ENCODE peak calls at places on chromosomes 2 and 18, in eight cellular contexts. Z is endothelial cell; B is K562; U is CD8-positive, alpha-beta T cell; Y is MCF 10A; T is tibial artery; K is LNCaP clone FGC; S is lower lobe of right lung. W is an unnamed sample.

GRCh38 chr2:79124907-79125720 is 4.8 kb downstream of the REG1A start:
- DNase-seq in Z (no peak), B (no peak), U (no peak), Y (no peak), T (no peak), K (no peak), S (no peak), W (no peak)

GRCh38 chr2:236512902-236513433 is 56.7 kb upstream of the ACKR3 start:
- DNase-seq in Z (peak; percentile 59), B (peak; percentile 51), U (peak; percentile 52), Y (peak; percentile 50), T (peak; percentile 66), K (no peak), S (no peak), W (peak; percentile 22)

GRCh38 chr18:34493566-34494358 is 216.3 kb upstream of the DTNA start:
- DNase-seq in Z (peak; percentile 44), B (no peak), U (no peak), Y (no peak), T (no peak), K (no peak), S (peak; percentile 52), W (no peak)

GRCh38 chr2:69566669-69567068 is 76.9 kb downstream of the AAK1 start:
- DNase-seq in Z (no peak), B (no peak), U (no peak), Y (no peak), T (no peak), K (no peak), S (no peak), W (no peak)

GRCh38 chr18:11498821-11499220 is 110.6 kb upstream of the SLC35G4 start:
- DNase-seq in Z (no peak), B (no peak), U (no peak), Y (peak; percentile 38), T (no peak), K (no peak), S (no peak), W (no peak)

GRCh38 chr2:209029249-209029648 is 394.6 kb upstream of the MAP2 start:
- DNase-seq in Z (no peak), B (no peak), U (no peak), Y (no peak), T (no peak), K (no peak), S (no peak), W (no peak)

GRCh38 chr2:239898292-239898925 is 126.7 kb downstream of the NDUFA10 start:
- DNase-seq in Z (no peak), B (no peak), U (no peak), Y (no peak), T (no peak), K (no peak), S (no peak), W (no peak)

GRCh38 chr2:56177420-56178220 is 6.2 kb upstream of the CCDC85A start:
- DNase-seq in Z (no peak), B (no peak), U (no peak), Y (no peak), T (no peak), K (no peak), S (no peak), W (no peak)

GRCh38 chr2:54863660-54864059 is 140.2 kb downstream of the EML6 start:
- DNase-seq in Z (no peak), B (no peak), U (no peak), Y (no peak), T (no peak), K (no peak), S (no peak), W (no peak)

GRCh38 chr18:45384137-45384998 is 230.9 kb upstream of the SLC14A2 start:
- DNase-seq in Z (peak; percentile 66), B (peak; percentile 65), U (no peak), Y (peak; percentile 72), T (peak; percentile 35), K (peak; percentile 17), S (no peak), W (peak; percentile 16)

GRCh38 chr18:45383228-45383627 is 232.0 kb upstream of the SLC14A2 start:
- DNase-seq in Z (no peak), B (no peak), U (no peak), Y (no peak), T (no peak), K (no peak), S (no peak), W (no peak)

GRCh38 chr18:45386256-45386655 is 229.0 kb upstream of the SLC14A2 start:
- DNase-seq in Z (peak; percentile 57), B (peak; percentile 5), U (no peak), Y (peak; percentile 62), T (no peak), K (no peak), S (no peak), W (no peak)
- TF ChIP-seq CTCF in Z (peak; percentile 58), B (peak; percentile 49), U (no peak), Y (peak; percentile 33), T (no peak), K (peak; percentile 78), S (peak; percentile 34), W (peak; percentile 44)

DNA sequence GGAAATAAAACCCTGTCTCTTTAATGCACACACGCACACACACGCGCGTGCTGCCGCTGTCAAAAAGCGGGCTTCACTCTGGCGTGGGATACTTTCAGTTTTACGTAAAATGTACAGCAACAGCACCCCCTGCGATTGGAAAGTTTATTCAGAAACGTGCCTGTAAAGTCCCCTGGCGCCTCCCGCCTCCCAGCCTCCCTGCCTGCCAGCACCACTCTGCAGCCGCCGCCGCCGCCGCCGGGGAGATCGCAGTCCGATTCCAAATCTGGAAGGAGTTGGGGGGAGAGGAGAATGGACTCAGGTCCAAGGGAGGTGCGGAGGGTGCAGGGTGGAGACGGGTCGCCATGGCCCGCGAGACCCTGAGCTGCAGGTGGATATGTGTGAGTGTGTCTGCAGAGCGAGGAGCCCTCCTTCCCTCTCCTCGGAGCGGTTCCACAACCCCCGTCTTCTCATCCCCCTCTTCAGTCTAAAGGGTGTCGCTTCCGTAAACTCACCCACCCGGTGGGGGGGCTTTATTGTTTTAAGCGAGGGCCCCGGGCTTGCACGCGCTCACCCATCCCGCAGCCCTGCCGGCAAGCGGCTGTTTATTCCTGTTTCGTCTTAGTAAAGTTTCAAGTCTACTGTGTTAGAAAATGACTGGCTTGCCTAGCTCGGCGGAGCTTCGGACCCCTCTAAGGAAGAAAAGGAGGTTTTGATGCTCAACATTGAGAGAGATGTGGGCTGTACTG is 1.8 kb upstream of the BCL11A start:
- DNase-seq in Z (peak; percentile 66), B (peak; percentile 40), U (no peak), Y (peak; percentile 72), T (no peak), K (no peak), S (peak; percentile 69), W (peak; percentile 36)
- TF ChIP-seq CTCF in Z (no peak), B (peak; percentile 35), U (peak; percentile 64), Y (peak; percentile 35), T (no peak), K (peak; percentile 24), S (peak; percentile 25), W (no peak)

GRCh38 chr2:159989249-159989648 is 73.2 kb downstream of the PLA2R1 start:
- DNase-seq in Z (no peak), B (no peak), U (no peak), Y (no peak), T (no peak), K (no peak), S (no peak), W (no peak)
- TF ChIP-seq CTCF in Z (no peak), B (no peak), U (no peak), Y (no peak), T (no peak), K (no peak), S (no peak), W (peak; percentile 18)

DNA sequence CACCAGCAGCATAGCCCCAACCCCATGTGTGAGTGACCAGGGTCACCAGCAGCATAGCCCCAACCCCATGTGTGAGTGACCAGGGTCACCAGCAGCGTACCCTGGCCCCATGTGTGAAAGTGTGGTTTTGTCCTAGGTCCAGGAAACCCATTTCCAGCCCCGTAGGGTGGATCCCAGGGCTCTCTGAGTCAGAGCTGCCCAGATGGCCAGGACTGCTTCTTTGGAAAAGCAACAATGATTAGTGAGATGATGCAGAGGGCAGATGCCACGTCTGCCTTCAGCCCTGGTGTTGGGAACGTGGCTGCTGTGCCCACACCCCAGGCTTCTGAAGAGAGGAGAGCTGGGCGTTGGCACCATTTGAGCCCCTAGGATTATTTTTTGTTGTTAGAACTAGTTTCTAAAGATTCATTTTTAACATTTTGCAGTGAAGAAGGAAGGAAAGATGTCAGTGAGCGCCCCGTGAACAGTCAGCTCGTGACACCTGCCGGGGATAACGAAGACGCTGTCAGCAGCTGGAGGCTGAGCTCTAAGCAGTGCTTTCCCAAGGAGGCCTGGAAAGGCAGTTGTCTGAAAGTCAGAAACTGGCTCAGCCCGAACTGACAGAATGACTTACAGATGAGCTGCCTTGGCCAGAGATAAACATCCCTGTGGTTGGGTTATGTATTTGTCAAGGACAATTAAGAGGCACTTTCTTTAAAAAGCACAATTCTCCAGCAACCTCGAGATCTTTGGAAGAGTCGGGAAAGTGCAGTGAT is 32.1 kb upstream of the KCNG2 start:
- DNase-seq in Z (no peak), B (no peak), U (no peak), Y (peak; percentile 25), T (no peak), K (no peak), S (peak; percentile 15), W (no peak)
- TF ChIP-seq CTCF in Z (no peak), B (no peak), U (no peak), Y (no peak), T (no peak), K (no peak), S (no peak), W (no peak)

DNA sequence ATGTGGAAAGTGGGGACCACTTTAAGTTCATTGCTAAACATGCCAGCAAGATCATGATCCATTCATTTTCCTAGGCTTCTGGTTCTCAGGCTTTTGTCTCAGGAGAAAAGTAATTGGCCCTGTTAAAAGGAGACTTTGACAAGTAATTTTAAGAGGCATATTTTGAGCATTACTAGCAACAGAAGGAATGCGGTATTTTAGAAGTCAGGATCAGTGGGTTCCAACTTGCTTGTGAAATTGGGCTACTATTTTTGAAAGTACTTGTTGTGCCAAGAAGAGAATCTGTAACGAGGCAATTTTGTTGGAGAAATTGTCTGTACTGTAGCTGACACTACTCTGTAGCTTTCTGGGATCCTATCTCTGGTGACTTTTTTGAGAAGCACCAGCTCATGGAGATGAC is 59.4 kb downstream of the CERS6 start:
- DNase-seq in Z (no peak), B (no peak), U (no peak), Y (peak; percentile 61), T (no peak), K (no peak), S (no peak), W (no peak)
- TF ChIP-seq CTCF in Z (no peak), B (no peak), U (no peak), Y (no peak), T (no peak), K (no peak), S (no peak), W (no peak)

W was measured in HCT116.